ENCODE peak calls at places on chromosome 5, in four cellular contexts. F, V, M and L are unnamed samples.

GRCh38 chr5:106873558-106873957 is 797.2 kb downstream of the EFNA5 start:
- DNase-seq in F (no peak), V (no peak), M (no peak), L (no peak)

GRCh38 chr5:76468625-76469410 is 65.7 kb downstream of the IQGAP2 start:
- DNase-seq in V (no peak), F (no peak), M (no peak), L (no peak)

GRCh38 chr5:52771343-52772039 is 16.2 kb upstream of the ITGA1 start:
- DNase-seq in M (no peak), V (no peak), F (no peak), L (no peak)

GRCh38 chr5:132473019-132473531 is 17.5 kb downstream of the IRF1 start:
- DNase-seq in M (no peak), V (no peak), F (no peak), L (no peak)

GRCh38 chr5:40869371-40869770 is 28.2 kb downstream of the CARD6 start:
- DNase-seq in F (no peak), V (no peak), M (no peak), L (no peak)

GRCh38 chr5:2633992-2634391 is 117.5 kb downstream of the IRX2 start:
- DNase-seq in M (no peak), F (no peak), V (no peak), L (no peak)

GRCh38 chr5:178129296-178129695 is 1.5 kb upstream of the RMND5B start:
- DNase-seq in V (no peak), F (no peak), M (no peak), L (no peak)

GRCh38 chr5:90000351-90000750 is 409.2 kb downstream of the CETN3 start:
- DNase-seq in M (no peak), V (no peak), F (no peak), L (no peak)

GRCh38 chr5:31049461-31049860 is 144.0 kb upstream of the CDH6 start:
- DNase-seq in V (no peak), M (no peak), F (no peak), L (no peak)

GRCh38 chr5:74281191-74281590 is 359.3 kb downstream of the ENC1 start:
- DNase-seq in M (no peak), V (no peak), F (no peak), L (no peak)

GRCh38 chr5:94017579-94017978 is 276.2 kb upstream of the POU5F2 start:
- DNase-seq in M (no peak), F (no peak), V (no peak), L (no peak)

GRCh38 chr5:120062515-120062917 is 401.6 kb upstream of the PRR16 start:
- DNase-seq in F (no peak), V (peak; percentile 23), M (no peak), L (peak; percentile 20)

GRCh38 chr5:74538206-74538661 is 102.3 kb downstream of the ENC1 start:
- DNase-seq in V (no peak), M (no peak), F (peak; percentile 70), L (no peak)

GRCh38 chr5:177086918-177087706 is 397 bp downstream of the FGFR4 start:
- DNase-seq in V (no peak), M (peak; percentile 88), F (no peak), L (peak; percentile 80)

GRCh38 chr5:68333649-68334549 is 118.3 kb downstream of the PIK3R1 start:
- DNase-seq in V (no peak), F (no peak), M (no peak), L (peak; percentile 10)

GRCh38 chr5:17065468-17065867 is 129.4 kb upstream of the MYO10 start:
- DNase-seq in M (no peak), V (no peak), F (no peak), L (no peak)

GRCh38 chr5:172798422-172799215 is 27.6 kb upstream of the DUSP1 start:
- DNase-seq in F (peak; percentile 86), V (peak; percentile 83), M (no peak), L (peak; percentile 94)

GRCh38 chr5:10607666-10608442 is 44.0 kb downstream of the ANKRD33B start:
- DNase-seq in M (no peak), F (peak; percentile 51), V (no peak), L (no peak)

GRCh38 chr5:95959964-95960801 is 1.5 kb downstream of the ELL2 start:
- DNase-seq in F (no peak), V (no peak), M (peak; percentile 45), L (no peak)

GRCh38 chr5:169856571-169856970 is 123.7 kb downstream of the INSYN2B start:
- DNase-seq in V (peak; percentile 62), M (no peak), F (no peak), L (no peak)

GRCh38 chr5:65190328-65191053 is 291.2 kb downstream of the ADAMTS6 start:
- DNase-seq in V (peak; percentile 97), M (no peak), F (no peak), L (peak; percentile 64)

GRCh38 chr5:98804066-98804465 is 30.6 kb downstream of the RGMB start:
- DNase-seq in V (no peak), F (no peak), M (no peak), L (no peak)

GRCh38 chr5:172860520-172861443 is 26.7 kb downstream of the ERGIC1 start:
- DNase-seq in F (peak; percentile 92), V (no peak), M (no peak), L (no peak)

GRCh38 chr5:103589416-103590175 is 27.0 kb upstream of the NUDT12 start:
- DNase-seq in M (no peak), F (no peak), V (no peak), L (no peak)

GRCh38 chr5:102223542-102224444 is 72.3 kb downstream of the SLCO4C1 start:
- DNase-seq in M (peak; percentile 12), F (no peak), V (no peak), L (peak; percentile 25)

GRCh38 chr5:76870046-76870445 is 20.2 kb downstream of the S100Z start:
- DNase-seq in F (no peak), M (no peak), V (no peak), L (no peak)

GRCh38 chr5:37435261-37435660 is 56.1 kb downstream of the WDR70 start:
- DNase-seq in F (no peak), M (no peak), V (no peak), L (peak; percentile 5)

GRCh38 chr5:149823350-149823749 is 93.2 kb downstream of the PPARGC1B start:
- DNase-seq in V (no peak), M (no peak), F (no peak), L (no peak)

GRCh38 chr5:95843733-95844223 is 21.3 kb upstream of the GLRX start:
- DNase-seq in F (no peak), M (no peak), V (no peak), L (no peak)

GRCh38 chr5:59564895-59565294 is 328.6 kb downstream of the PDE4D start:
- DNase-seq in M (no peak), V (no peak), F (no peak), L (no peak)

GRCh38 chr5:55037046-55037771 is 13.2 kb downstream of the GZMK start:
- DNase-seq in M (no peak), F (no peak), V (no peak), L (peak; percentile 62)

GRCh38 chr5:116303810-116304209 is 219.0 kb downstream of the COMMD10 start:
- DNase-seq in V (no peak), M (no peak), F (no peak), L (no peak)

GRCh38 chr5:109703827-109704226 is 14.1 kb downstream of the MAN2A1 start:
- DNase-seq in F (no peak), M (peak; percentile 10), V (no peak), L (no peak)

GRCh38 chr5:133260715-133261114 is 208.9 kb downstream of the HSPA4 start:
- DNase-seq in F (no peak), V (no peak), M (no peak), L (no peak)

DNA sequence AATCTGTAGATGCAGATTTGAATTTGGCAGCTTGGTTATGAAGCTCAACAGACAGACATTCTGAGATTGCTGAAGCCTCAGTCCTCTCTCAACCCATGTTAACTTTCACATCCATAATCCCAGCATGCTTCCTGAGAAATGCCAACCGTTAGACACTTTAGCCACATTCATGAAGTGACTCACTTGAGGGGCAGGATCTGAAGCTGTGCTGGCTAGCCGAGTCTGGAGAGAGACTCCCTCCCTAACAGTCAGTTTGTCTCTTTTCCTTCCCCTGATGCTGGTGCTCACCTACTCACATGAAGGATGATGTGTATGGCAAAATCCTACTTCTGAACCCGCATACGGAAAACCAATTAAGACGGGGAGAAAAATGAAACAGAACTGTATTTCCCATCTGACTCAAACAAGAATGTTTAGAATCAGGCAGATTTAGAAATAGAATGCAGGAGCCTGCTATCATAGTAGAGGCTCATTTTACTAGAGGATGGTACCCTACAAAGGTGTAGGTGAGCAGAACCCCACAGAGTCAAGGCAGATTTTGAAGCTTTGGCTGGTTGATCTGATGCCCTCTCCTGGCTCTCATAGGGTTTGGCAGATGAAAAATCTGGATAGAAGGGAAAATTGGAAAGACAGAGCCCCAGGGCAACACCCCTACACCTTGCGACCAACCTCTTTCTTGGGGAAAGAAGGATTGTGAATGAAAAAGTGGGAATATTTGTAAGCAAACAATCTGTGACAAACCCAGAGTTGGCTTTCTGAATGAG is 150.9 kb upstream of the LHFPL2 start:
- DNase-seq in M (no peak), F (no peak), V (no peak), L (peak; percentile 59)
- H3K4me3 ChIP-seq in M (no peak overlapping the region), F (no peak overlapping the region), V (no peak overlapping the region), L (no peak overlapping the region)

GRCh38 chr5:139402561-139403158 is 1.2 kb downstream of the SPATA24 start:
- DNase-seq in F (no peak), M (no peak), V (no peak), L (peak; percentile 27)
- H3K4me3 ChIP-seq in F (no peak overlapping the region), M (no peak overlapping the region), V (no peak overlapping the region), L (no peak overlapping the region)

GRCh38 chr5:88885043-88885442 is 2.1 kb upstream of the MEF2C start:
- DNase-seq in M (no peak), V (no peak), F (no peak), L (no peak)
- H3K4me3 ChIP-seq in M (peak overlapping the region; percentile 93), V (no peak overlapping the region), F (no peak overlapping the region), L (no peak overlapping the region)

GRCh38 chr5:38556115-38556598 is 289 bp downstream of the LIFR start:
- DNase-seq in V (no peak), M (no peak), F (no peak), L (peak; percentile 41)

GRCh38 chr5:38559427-38559826 is 3.0 kb upstream of the LIFR start:
- DNase-seq in M (no peak), F (no peak), V (no peak), L (no peak)

GRCh38 chr5:38557309-38557710 is 864 bp upstream of the LIFR start:
- DNase-seq in V (no peak), F (peak; percentile 67), M (no peak), L (no peak)

GRCh38 chr5:38556599-38557308 is at the start of gene LIFR:
- DNase-seq in F (peak; percentile 78), V (no peak), M (peak; percentile 98), L (peak; percentile 89)

DNA sequence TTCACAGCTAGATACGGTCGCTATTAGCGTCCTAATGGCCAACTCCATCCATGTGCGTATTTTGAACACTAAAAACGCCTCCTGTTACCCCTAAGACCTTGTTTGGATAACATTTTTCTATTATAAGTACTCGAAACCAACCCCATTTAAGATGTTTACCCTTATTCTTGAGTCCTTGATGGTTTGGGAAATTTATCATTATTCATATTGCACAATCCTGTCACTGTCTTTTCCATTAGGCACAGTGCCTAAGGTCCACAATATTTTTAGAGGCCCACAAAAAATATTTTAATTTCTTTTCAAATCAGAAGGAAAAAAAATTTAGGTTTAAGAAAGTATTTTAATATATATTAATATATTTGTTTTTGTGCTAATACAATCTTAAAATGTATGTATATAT is 1.3 kb upstream of the LIFR start:
- DNase-seq in F (no peak), V (no peak), M (no peak), L (no peak)
- H3K4me3 ChIP-seq in F (peak overlapping the region; percentile 80), V (peak overlapping the region; percentile 76), M (peak overlapping the region; percentile 87), L (peak overlapping the region; percentile 96)